ENCODE peak calls at places on chromosomes 12 and 14, in four cellular contexts. V is T-helper 1 cell; A is HTR-8/SVneo; N is activated CD4-positive, CD25-positive, alpha-beta regulatory T cell. F is an unnamed sample.

GRCh38 chr12:99619389-99620158 is 28.0 kb upstream of the GARIN6 start:
- DNase-seq in V (no peak), A (no peak), N (no peak), F (no peak)

GRCh38 chr12:119980247-119980646 is 8.8 kb upstream of the BICDL1 start:
- DNase-seq in A (no peak), V (no peak), N (no peak), F (no peak)

GRCh38 chr12:89947437-89948265 is 239.0 kb upstream of the ATP2B1 start:
- DNase-seq in V (no peak), A (peak), N (no peak), F (no peak)

GRCh38 chr14:102811971-102812370 is 34.7 kb downstream of the TRAF3 start:
- DNase-seq in N (no peak), A (no peak), V (no peak), F (no peak)

GRCh38 chr12:115070313-115070712 is 386.3 kb upstream of the TBX3 start:
- DNase-seq in V (no peak), N (no peak), A (no peak), F (no peak)

GRCh38 chr14:58501214-58501816 is 73.8 kb downstream of the KIAA0586 start:
- DNase-seq in V (no peak), N (no peak), A (peak), F (no peak)

GRCh38 chr12:57859121-57859520 is 12.6 kb upstream of the CTDSP2 start:
- DNase-seq in N (no peak), V (no peak), A (no peak), F (no peak)

GRCh38 chr12:26298785-26299621 is 103.6 kb downstream of the SSPN start:
- DNase-seq in V (no peak), N (no peak), A (peak), F (no peak)

GRCh38 chr12:996881-997280 is 5.9 kb downstream of the ERC1 start:
- DNase-seq in V (no peak), A (no peak), N (no peak), F (no peak)

GRCh38 chr12:41564816-41565215 is 376.7 kb downstream of the PDZRN4 start:
- DNase-seq in A (no peak), N (no peak), V (no peak), F (no peak)

GRCh38 chr12:8034802-8035201 is 2.3 kb downstream of the FOXJ2 start:
- DNase-seq in V (no peak), N (no peak), A (no peak), F (no peak)

GRCh38 chr14:87524011-87524410 is 469.0 kb downstream of the GALC start:
- DNase-seq in V (no peak), N (no peak), A (no peak), F (no peak)

GRCh38 chr12:127127887-127128286 is 1139.1 kb upstream of the TMEM132C start:
- DNase-seq in N (no peak), V (no peak), A (no peak), F (no peak)

GRCh38 chr12:122865268-122866231 is 30.3 kb downstream of the HIP1R start:
- DNase-seq in A (no peak), V (no peak), N (no peak), F (no peak)

GRCh38 chr14:91138511-91139359 is 24.9 kb downstream of the DGLUCY start:
- DNase-seq in N (peak), V (peak), A (no peak), F (no peak)

GRCh38 chr12:26281320-26281719 is 85.9 kb downstream of the SSPN start:
- DNase-seq in N (no peak), V (no peak), A (no peak), F (no peak)

GRCh38 chr14:86604546-86604945 is 1074.6 kb downstream of the FLRT2 start:
- DNase-seq in V (no peak), N (no peak), A (no peak), F (no peak)

GRCh38 chr12:47995976-47996375 is 8.3 kb downstream of the COL2A1 start:
- DNase-seq in V (no peak), N (no peak), A (no peak), F (no peak)

GRCh38 chr12:42091769-42092168 is 52.9 kb downstream of the GXYLT1 start:
- DNase-seq in N (no peak), A (no peak), V (no peak), F (no peak)

GRCh38 chr14:61477845-61478438 is 156.6 kb downstream of the PRKCH start:
- DNase-seq in N (no peak), V (no peak), A (peak), F (peak)

GRCh38 chr12:102957339-102958050 is at the start of gene ASCL1:
- DNase-seq in A (no peak), V (no peak), N (no peak), F (no peak)

GRCh38 chr12:130064999-130065398 is 97.3 kb upstream of the FZD10 start:
- DNase-seq in A (no peak), V (no peak), N (no peak), F (no peak)

GRCh38 chr14:103517172-103517566 is 5.5 kb downstream of the CKB start:
- DNase-seq in A (no peak), N (no peak), V (no peak), F (no peak)

GRCh38 chr14:90426663-90427062 is 29.8 kb downstream of the CALM1 start:
- DNase-seq in V (no peak), A (no peak), N (no peak), F (no peak)